ENCODE peak calls at places on chromosome 5, in eight cellular contexts. I is H1, Q is suprapubic skin, G is GM12891, L is stomach, X is transverse colon, S is breast epithelium, H is upper lobe of left lung. B is an unnamed sample.

GRCh38 chr5:89628876-89629635 is 746.1 kb upstream of the MEF2C start:
- DNase-seq in I (no peak), Q (no peak), G (no peak), L (no peak), X (no peak), S (no peak), H (no peak), B (no peak)

GRCh38 chr5:124639095-124639665 is 107.3 kb downstream of the ZNF608 start:
- DNase-seq in I (peak; percentile 62), Q (no peak), G (no peak), L (no peak), X (no peak), S (no peak), H (no peak), B (no peak)

GRCh38 chr5:19987594-19988345 is at the start of gene CDH18:
- DNase-seq in I (peak; percentile 77), Q (no peak), G (no peak), L (peak; percentile 40), X (no peak), S (peak; percentile 51), H (peak; percentile 83), B (no peak)

GRCh38 chr5:59660737-59661136 is 232.8 kb downstream of the PDE4D start:
- DNase-seq in I (no peak), Q (no peak), G (no peak), L (no peak), X (no peak), S (no peak), H (no peak), B (no peak)

GRCh38 chr5:1874820-1875219 is 7.9 kb downstream of the IRX4 start:
- DNase-seq in I (no peak), Q (no peak), G (no peak), L (no peak), X (no peak), S (no peak), H (peak; percentile 69), B (no peak)

GRCh38 chr5:53069626-53070025 is 39.9 kb downstream of the MOCS2 start:
- DNase-seq in I (no peak), Q (no peak), G (no peak), L (no peak), X (no peak), S (no peak), H (no peak), B (no peak)

GRCh38 chr5:181151146-181151545 is 3.8 kb downstream of the OR2V2 start:
- DNase-seq in I (no peak), Q (no peak), G (no peak), L (no peak), X (no peak), S (no peak), H (no peak), B (no peak)

GRCh38 chr5:107404595-107405366 is 266.0 kb downstream of the EFNA5 start:
- DNase-seq in I (no peak), Q (no peak), G (no peak), L (no peak), X (no peak), S (no peak), H (no peak), B (no peak)

GRCh38 chr5:57176350-57176857 is 2.5 kb downstream of the GPBP1 start:
- DNase-seq in I (no peak), Q (no peak), G (no peak), L (no peak), X (no peak), S (no peak), H (no peak), B (no peak)

GRCh38 chr5:42840279-42840678 is 28.6 kb upstream of the SELENOP start:
- DNase-seq in I (no peak), Q (no peak), G (no peak), L (peak; percentile 88), X (peak; percentile 19), S (no peak), H (peak; percentile 21), B (no peak)

GRCh38 chr5:2015961-2016360 is 133.2 kb upstream of the IRX4 start:
- DNase-seq in I (peak; percentile 24), Q (no peak), G (no peak), L (no peak), X (no peak), S (no peak), H (no peak), B (no peak)

GRCh38 chr5:134175874-134176522 is 752 bp downstream of the SKP1 start:
- DNase-seq in I (no peak), Q (no peak), G (no peak), L (peak; percentile 36), X (no peak), S (peak; percentile 56), H (no peak), B (peak; percentile 13)

GRCh38 chr5:75048457-75048953 is 3.9 kb downstream of the GCNT4 start:
- DNase-seq in I (no peak), Q (no peak), G (no peak), L (no peak), X (no peak), S (no peak), H (no peak), B (no peak)
- TF ChIP-seq POLR2AphosphoS5 in I (peak; percentile 58), Q (no peak), G (no peak), L (no peak), X (no peak), S (no peak), H (no peak), B (no peak)

GRCh38 chr5:139652788-139653241 is 4.7 kb downstream of the CXXC5 start:
- DNase-seq in I (no peak), Q (no peak), G (no peak), L (no peak), X (no peak), S (no peak), H (no peak), B (no peak)
- TF ChIP-seq POLR2A in I (no peak), Q (no peak), G (no peak), L (no peak), X (no peak), S (no peak), H (no peak), B (no peak)

DNA sequence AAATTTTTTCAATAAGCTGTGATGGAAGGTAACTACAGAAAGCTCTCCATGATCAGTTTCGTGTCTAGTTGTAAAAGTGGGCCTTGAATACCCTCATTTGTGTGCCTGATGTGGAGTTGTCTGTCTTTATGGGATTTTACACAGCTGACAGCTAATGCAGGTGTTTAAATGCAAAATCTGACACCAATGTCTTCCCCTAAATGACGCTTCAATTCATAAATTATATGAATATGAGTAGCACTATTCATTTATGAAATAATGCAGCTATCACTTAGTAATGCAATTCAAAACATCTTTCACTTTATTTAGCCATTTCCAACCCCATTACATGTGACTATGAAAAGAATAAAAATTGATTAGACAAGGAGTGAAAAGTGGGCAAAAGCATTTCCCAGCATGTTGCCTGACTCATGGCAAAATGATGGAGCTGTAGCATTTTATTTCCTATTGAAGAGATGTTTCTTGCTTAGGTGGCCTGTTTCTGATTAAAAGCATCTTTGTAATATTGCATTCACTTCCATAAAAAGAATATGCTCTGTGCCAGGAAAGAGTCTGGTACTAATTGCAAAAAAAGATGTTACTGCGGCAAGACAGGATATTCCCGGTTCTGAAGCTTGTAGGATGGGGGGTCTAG is 116.7 kb upstream of the HAPLN1 start:
- DNase-seq in I (no peak), Q (no peak), G (no peak), L (no peak), X (no peak), S (no peak), H (no peak), B (no peak)
- TF ChIP-seq POLR2AphosphoS5 in I (no peak), Q (no peak), G (no peak), L (no peak), X (no peak), S (no peak), H (no peak), B (no peak)

GRCh38 chr5:122774861-122775712 is at the start of gene SNX2:
- DNase-seq in I (peak; percentile 98), Q (peak; percentile 93), G (peak; percentile 64), L (peak; percentile 96), X (peak; percentile 96), S (peak; percentile 89), H (peak; percentile 99), B (peak; percentile 64)
- TF ChIP-seq POLR2A in I (peak; percentile 88), Q (no peak), G (peak; percentile 85), L (no peak), X (peak; percentile 78), S (peak; percentile 66), H (peak; percentile 88), B (peak; percentile 83)

DNA sequence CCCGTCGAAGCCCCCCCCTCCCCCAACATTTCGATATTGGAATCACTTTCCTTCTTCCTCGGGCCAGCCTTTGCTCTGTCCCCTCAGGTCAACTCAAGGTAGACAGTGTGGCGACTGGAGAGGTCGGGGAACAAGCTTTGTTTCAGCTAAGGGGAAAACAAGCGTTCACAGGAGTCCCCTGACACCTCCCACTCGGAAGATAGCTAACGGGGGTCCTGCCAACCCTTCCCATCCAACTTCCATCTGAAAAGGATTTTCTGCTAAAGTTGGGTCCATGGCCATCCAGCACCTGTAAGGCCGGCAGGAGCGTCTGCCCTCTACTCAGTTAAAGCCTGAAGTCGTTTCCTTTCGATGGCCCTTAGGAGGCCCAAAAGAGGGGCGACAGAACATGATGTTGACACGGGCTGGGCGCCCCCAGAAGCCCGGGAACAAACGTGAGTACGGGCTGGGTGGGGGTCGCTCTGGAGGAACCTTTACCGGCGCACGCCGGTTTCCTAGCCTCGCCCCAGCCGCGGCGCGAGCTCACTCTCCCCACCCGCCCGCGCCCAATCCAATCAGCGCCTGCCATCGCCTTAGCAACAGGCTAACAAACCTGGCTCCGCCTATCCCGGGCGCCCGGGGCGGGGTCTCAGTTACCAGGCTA is 2.5 kb downstream of the ARRDC3 start:
- DNase-seq in I (peak; percentile 97), Q (peak; percentile 100), G (peak; percentile 50), L (peak; percentile 99), X (peak; percentile 99), S (peak; percentile 99), H (peak; percentile 99), B (peak; percentile 48)
- TF ChIP-seq POLR2AphosphoS5 in I (peak; percentile 93), Q (no peak), G (peak; percentile 51), L (peak; percentile 46), X (peak; percentile 88), S (peak; percentile 95), H (peak; percentile 75), B (peak; percentile 71)

GRCh38 chr5:126776499-126777256 is at the start of gene LMNB1:
- DNase-seq in I (peak; percentile 96), Q (peak; percentile 97), G (peak; percentile 79), L (peak; percentile 94), X (peak; percentile 96), S (peak; percentile 91), H (peak; percentile 99), B (peak; percentile 75)
- TF ChIP-seq POLR2A in I (peak; percentile 77), Q (no peak), G (peak; percentile 80), L (no peak), X (peak; percentile 61), S (no peak), H (peak; percentile 68), B (peak; percentile 73)

GRCh38 chr5:161302557-161302956 is 244.0 kb downstream of the GABRB2 start:
- DNase-seq in I (no peak), Q (no peak), G (no peak), L (no peak), X (no peak), S (no peak), H (no peak), B (no peak)
- TF ChIP-seq POLR2AphosphoS5 in I (no peak), Q (no peak), G (no peak), L (no peak), X (no peak), S (no peak), H (no peak), B (no peak)

GRCh38 chr5:148436029-148436428 is 52.3 kb downstream of the FBXO38 start:
- DNase-seq in I (no peak), Q (no peak), G (no peak), L (no peak), X (no peak), S (no peak), H (no peak), B (no peak)
- TF ChIP-seq POLR2A in I (no peak), Q (no peak), G (no peak), L (no peak), X (no peak), S (no peak), H (no peak), B (no peak)